ENCODE peak calls at places on chromosomes 13 and 19, in six cellular contexts. One of them, this sample, is unnamed.

GRCh38 chr19:42261763-42262162 is 6.8 kb upstream of the ERF start:
- DNase-seq in IMR-90: no peak
- DNase-seq in body of pancreas: no peak
- DNase-seq in breast epithelium: no peak
- DNase-seq in GM12878: no peak
- DNase-seq in transverse colon: no peak
- DNase-seq in this sample: no peak

GRCh38 chr19:5585461-5586299 is 17.9 kb upstream of the TINCR start:
- DNase-seq in IMR-90: no peak
- DNase-seq in breast epithelium: peak
- DNase-seq in body of pancreas: peak
- DNase-seq in transverse colon: no peak
- DNase-seq in GM12878: no peak
- DNase-seq in this sample: peak

GRCh38 chr13:46901721-46902120 is 4.9 kb upstream of the HTR2A start:
- DNase-seq in breast epithelium: no peak
- DNase-seq in IMR-90: no peak
- DNase-seq in GM12878: no peak
- DNase-seq in body of pancreas: no peak
- DNase-seq in transverse colon: no peak
- DNase-seq in this sample: no peak

GRCh38 chr13:109345433-109345941 is 440.9 kb downstream of the IRS2 start:
- DNase-seq in IMR-90: peak
- DNase-seq in body of pancreas: no peak
- DNase-seq in GM12878: no peak
- DNase-seq in transverse colon: no peak
- DNase-seq in breast epithelium: no peak
- DNase-seq in this sample: no peak

GRCh38 chr19:31979949-31980670 is 365.3 kb upstream of the ZNF507 start:
- DNase-seq in GM12878: no peak
- DNase-seq in transverse colon: no peak
- DNase-seq in breast epithelium: no peak
- DNase-seq in IMR-90: no peak
- DNase-seq in body of pancreas: no peak
- DNase-seq in this sample: no peak

GRCh38 chr19:12938536-12939291 is at the start of gene CALR:
- DNase-seq in transverse colon: peak
- DNase-seq in GM12878: no peak
- DNase-seq in breast epithelium: no peak
- DNase-seq in body of pancreas: peak
- DNase-seq in IMR-90: no peak
- DNase-seq in this sample: peak

GRCh38 chr13:109773276-109773675 is 13.1 kb downstream of the IRS2 start:
- DNase-seq in body of pancreas: no peak
- DNase-seq in IMR-90: no peak
- DNase-seq in transverse colon: no peak
- DNase-seq in breast epithelium: no peak
- DNase-seq in GM12878: no peak
- DNase-seq in this sample: peak

GRCh38 chr13:107554355-107554905 is 660.9 kb downstream of the LIG4 start:
- DNase-seq in GM12878: no peak
- DNase-seq in transverse colon: no peak
- DNase-seq in IMR-90: peak
- DNase-seq in body of pancreas: no peak
- DNase-seq in breast epithelium: no peak
- DNase-seq in this sample: no peak

GRCh38 chr19:5707576-5708575 is 12.1 kb downstream of the LONP1 start:
- DNase-seq in GM12878: no peak
- DNase-seq in body of pancreas: no peak
- DNase-seq in breast epithelium: no peak
- DNase-seq in IMR-90: no peak
- DNase-seq in transverse colon: no peak
- DNase-seq in this sample: no peak

GRCh38 chr19:13526552-13526951 is 20.3 kb upstream of the CACNA1A start:
- DNase-seq in transverse colon: no peak
- DNase-seq in body of pancreas: no peak
- DNase-seq in breast epithelium: no peak
- DNase-seq in GM12878: no peak
- DNase-seq in IMR-90: peak
- DNase-seq in this sample: no peak

GRCh38 chr19:5403968-5404640 is 51.1 kb upstream of the ZNRF4 start:
- DNase-seq in breast epithelium: peak
- DNase-seq in IMR-90: peak
- DNase-seq in GM12878: no peak
- DNase-seq in body of pancreas: peak
- DNase-seq in transverse colon: peak
- DNase-seq in this sample: peak

GRCh38 chr13:113902536-113902935 is 38.7 kb upstream of the GAS6 start:
- DNase-seq in IMR-90: peak
- DNase-seq in body of pancreas: no peak
- DNase-seq in GM12878: no peak
- DNase-seq in transverse colon: no peak
- DNase-seq in breast epithelium: no peak
- DNase-seq in this sample: no peak

GRCh38 chr19:4380254-4380727 is 20.1 kb downstream of the SH3GL1 start:
- DNase-seq in body of pancreas: no peak
- DNase-seq in breast epithelium: no peak
- DNase-seq in GM12878: no peak
- DNase-seq in IMR-90: no peak
- DNase-seq in transverse colon: no peak
- DNase-seq in this sample: no peak

GRCh38 chr13:45718063-45718462 is 15.9 kb downstream of the CBY2 start:
- DNase-seq in breast epithelium: no peak
- DNase-seq in IMR-90: peak
- DNase-seq in GM12878: no peak
- DNase-seq in transverse colon: no peak
- DNase-seq in body of pancreas: no peak
- DNase-seq in this sample: peak

GRCh38 chr19:14432817-14433453 is at the start of gene PKN1:
- DNase-seq in IMR-90: no peak
- DNase-seq in breast epithelium: no peak
- DNase-seq in body of pancreas: peak
- DNase-seq in transverse colon: peak
- DNase-seq in GM12878: no peak
- DNase-seq in this sample: peak

GRCh38 chr19:3944018-3944721 is 11.3 kb downstream of the NMRK2 start:
- DNase-seq in body of pancreas: no peak
- DNase-seq in breast epithelium: no peak
- DNase-seq in GM12878: no peak
- DNase-seq in IMR-90: no peak
- DNase-seq in transverse colon: no peak
- DNase-seq in this sample: no peak

GRCh38 chr19:40549007-40549708 is 27.5 kb upstream of the SHKBP1 start:
- DNase-seq in GM12878: no peak
- DNase-seq in body of pancreas: peak
- DNase-seq in IMR-90: peak
- DNase-seq in transverse colon: peak
- DNase-seq in breast epithelium: no peak
- DNase-seq in this sample: peak

DNA sequence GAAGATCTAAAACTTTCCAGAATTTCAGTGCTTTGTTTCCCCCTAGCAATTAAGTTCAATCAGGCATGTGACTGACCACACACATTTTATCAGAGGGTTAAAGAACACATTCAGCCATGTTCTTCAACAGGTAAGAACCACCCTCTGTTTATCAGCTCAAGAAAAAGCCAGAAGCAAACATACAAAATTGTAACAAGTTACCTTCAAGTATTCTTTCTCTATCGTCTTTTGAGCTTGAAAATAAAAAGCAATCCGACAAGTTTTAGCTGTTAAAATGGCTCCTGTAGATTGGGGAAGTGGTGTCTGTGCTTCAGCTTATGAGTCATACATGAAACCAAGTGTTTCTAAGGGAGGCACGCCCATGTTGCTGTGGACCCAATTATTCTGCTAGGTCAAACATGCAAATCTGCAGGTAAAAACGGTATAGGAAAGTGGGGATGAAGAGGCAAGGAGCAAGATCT is at the start of gene ELF1:
- DNase-seq in GM12878: peak
- DNase-seq in body of pancreas: peak
- DNase-seq in IMR-90: peak
- DNase-seq in breast epithelium: peak
- DNase-seq in transverse colon: peak
- DNase-seq in this sample: peak
- TF ChIP-seq POLR2A in GM12878: peak
- TF ChIP-seq POLR2A in body of pancreas: peak
- TF ChIP-seq POLR2A in IMR-90: no peak
- TF ChIP-seq POLR2A in breast epithelium: peak
- TF ChIP-seq POLR2A in transverse colon: peak
- TF ChIP-seq POLR2A in this sample: peak

GRCh38 chr19:29044037-29044436 is 168.9 kb downstream of the UQCRFS1 start:
- DNase-seq in transverse colon: no peak
- DNase-seq in GM12878: no peak
- DNase-seq in body of pancreas: no peak
- DNase-seq in IMR-90: no peak
- DNase-seq in breast epithelium: no peak
- DNase-seq in this sample: no peak

GRCh38 chr19:29045708-29046107 is 167.2 kb downstream of the UQCRFS1 start:
- DNase-seq in body of pancreas: no peak
- DNase-seq in IMR-90: no peak
- DNase-seq in GM12878: no peak
- DNase-seq in transverse colon: no peak
- DNase-seq in breast epithelium: no peak
- DNase-seq in this sample: no peak

GRCh38 chr19:29048873-29049272 is 164.1 kb downstream of the UQCRFS1 start:
- DNase-seq in breast epithelium: no peak
- DNase-seq in transverse colon: no peak
- DNase-seq in IMR-90: no peak
- DNase-seq in GM12878: no peak
- DNase-seq in body of pancreas: no peak
- DNase-seq in this sample: no peak
- TF ChIP-seq POLR2A in breast epithelium: no peak
- TF ChIP-seq POLR2A in transverse colon: no peak
- TF ChIP-seq POLR2A in IMR-90: no peak
- TF ChIP-seq POLR2A in GM12878: no peak
- TF ChIP-seq POLR2A in body of pancreas: no peak
- TF ChIP-seq POLR2A in this sample: no peak

GRCh38 chr19:45902651-45903625 is 525 bp upstream of the MYPOP start:
- DNase-seq in IMR-90: peak
- DNase-seq in breast epithelium: peak
- DNase-seq in body of pancreas: peak
- DNase-seq in transverse colon: peak
- DNase-seq in GM12878: peak
- DNase-seq in this sample: peak
- TF ChIP-seq POLR2A in IMR-90: no peak
- TF ChIP-seq POLR2A in breast epithelium: peak
- TF ChIP-seq POLR2A in body of pancreas: peak
- TF ChIP-seq POLR2A in transverse colon: peak
- TF ChIP-seq POLR2A in GM12878: peak
- TF ChIP-seq POLR2A in this sample: peak

GRCh38 chr13:40344270-40345148 is 321.9 kb downstream of the FOXO1 start:
- DNase-seq in transverse colon: peak
- DNase-seq in IMR-90: no peak
- DNase-seq in breast epithelium: no peak
- DNase-seq in GM12878: peak
- DNase-seq in body of pancreas: no peak
- DNase-seq in this sample: no peak
- TF ChIP-seq POLR2A in transverse colon: no peak
- TF ChIP-seq POLR2A in IMR-90: no peak
- TF ChIP-seq POLR2A in breast epithelium: no peak
- TF ChIP-seq POLR2A in GM12878: no peak
- TF ChIP-seq POLR2A in body of pancreas: no peak
- TF ChIP-seq POLR2A in this sample: no peak

GRCh38 chr19:52048604-52049493 is at the start of gene ZNF432:
- DNase-seq in breast epithelium: peak
- DNase-seq in transverse colon: peak
- DNase-seq in body of pancreas: peak
- DNase-seq in GM12878: peak
- DNase-seq in IMR-90: peak
- DNase-seq in this sample: peak
- TF ChIP-seq POLR2A in breast epithelium: peak
- TF ChIP-seq POLR2A in transverse colon: peak
- TF ChIP-seq POLR2A in body of pancreas: peak
- TF ChIP-seq POLR2A in GM12878: peak
- TF ChIP-seq POLR2A in IMR-90: peak
- TF ChIP-seq POLR2A in this sample: peak

This sample was measured in erythroblast.